ENCODE peak calls at places on chromosomes 4 and X, in five cellular contexts. One of them, this sample, is unnamed. For H3K4me1 and H3K27me3, the result is how much of the 10 kb centered on the place peaks cover.

GRCh38 chrX:120457766-120458180 is 11.3 kb downstream of the LAMP2 start:
- DNase-seq in fibroblast of lung: peak
- DNase-seq in PC-3: peak
- DNase-seq in neural progenitor cell: no peak
- DNase-seq in HCT116: no peak
- DNase-seq in this sample: peak

GRCh38 chrX:48533165-48533564 is 6.3 kb upstream of the TBC1D25 start:
- DNase-seq in fibroblast of lung: no peak
- DNase-seq in PC-3: no peak
- DNase-seq in neural progenitor cell: no peak
- DNase-seq in HCT116: no peak
- DNase-seq in this sample: no peak

GRCh38 chrX:63513825-63514574 is 162.9 kb upstream of the SPIN4 start:
- DNase-seq in fibroblast of lung: peak
- DNase-seq in PC-3: peak
- DNase-seq in neural progenitor cell: no peak
- DNase-seq in HCT116: no peak
- DNase-seq in this sample: peak

GRCh38 chrX:49876750-49877149 is 2.5 kb upstream of the USP27X start:
- DNase-seq in fibroblast of lung: peak
- DNase-seq in PC-3: peak
- DNase-seq in neural progenitor cell: peak
- DNase-seq in HCT116: peak
- DNase-seq in this sample: peak

GRCh38 chrX:13598877-13599276 is 29.5 kb downstream of the EGFL6 start:
- DNase-seq in fibroblast of lung: no peak
- DNase-seq in PC-3: peak
- DNase-seq in neural progenitor cell: peak
- DNase-seq in HCT116: no peak
- DNase-seq in this sample: no peak

GRCh38 chr4:83454626-83455025 is 997 bp downstream of the HELQ start:
- DNase-seq in fibroblast of lung: peak
- DNase-seq in PC-3: no peak
- DNase-seq in neural progenitor cell: peak
- DNase-seq in HCT116: no peak
- DNase-seq in this sample: peak

GRCh38 chrX:40908026-40908425 is 172.7 kb upstream of the MED14 start:
- DNase-seq in fibroblast of lung: peak
- DNase-seq in PC-3: peak
- DNase-seq in neural progenitor cell: no peak
- DNase-seq in HCT116: no peak
- DNase-seq in this sample: no peak

GRCh38 chr4:72846280-72847111 is 223.0 kb downstream of the COX18 start:
- DNase-seq in fibroblast of lung: peak
- DNase-seq in PC-3: peak
- DNase-seq in neural progenitor cell: peak
- DNase-seq in HCT116: no peak
- DNase-seq in this sample: no peak

GRCh38 chr4:183157215-183157614 is 58.2 kb downstream of the WWC2 start:
- DNase-seq in fibroblast of lung: no peak
- DNase-seq in PC-3: peak
- DNase-seq in neural progenitor cell: no peak
- DNase-seq in HCT116: no peak
- DNase-seq in this sample: no peak

GRCh38 chr4:41146716-41147506 is 67.4 kb downstream of the APBB2 start:
- DNase-seq in fibroblast of lung: peak
- DNase-seq in PC-3: no peak
- DNase-seq in neural progenitor cell: peak
- DNase-seq in HCT116: no peak
- DNase-seq in this sample: peak
- H3K4me1 ChIP-seq in fibroblast of lung: under half
- H3K4me1 ChIP-seq in PC-3: under half
- H3K4me1 ChIP-seq in neural progenitor cell: under half
- H3K4me1 ChIP-seq in HCT116: half or more
- H3K4me1 ChIP-seq in this sample: half or more

DNA sequence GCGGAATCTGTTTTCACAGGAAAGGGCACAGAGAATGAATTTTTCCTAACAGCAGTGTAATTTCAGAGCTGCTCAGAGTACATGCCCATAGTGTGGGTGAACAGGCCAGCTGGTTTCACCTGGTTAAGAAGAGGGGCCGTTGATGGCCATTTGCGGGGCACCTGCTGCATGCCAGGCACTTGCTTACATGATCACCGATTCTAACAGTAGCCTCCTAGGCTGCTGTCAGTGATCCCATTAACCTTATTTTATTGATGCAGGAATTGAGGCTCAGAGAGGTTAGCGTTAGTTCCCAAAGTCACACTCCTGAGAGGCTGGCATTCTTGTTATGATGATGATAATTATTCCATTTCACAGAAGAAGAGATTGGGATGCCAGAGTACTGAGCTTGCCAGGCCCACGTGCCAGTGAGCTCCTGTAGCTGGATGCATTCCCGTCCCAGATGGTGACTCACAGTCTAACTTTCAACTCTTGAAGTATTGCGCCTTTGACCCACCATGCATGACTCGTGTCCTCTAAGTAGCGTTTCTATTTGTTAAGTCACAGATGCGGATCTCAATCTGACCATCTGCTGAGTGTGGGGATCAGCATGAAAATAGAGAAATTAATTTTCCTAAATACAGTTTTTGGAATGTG is 76.5 kb downstream of the PSAPL1 start:
- DNase-seq in fibroblast of lung: peak
- DNase-seq in PC-3: peak
- DNase-seq in neural progenitor cell: no peak
- DNase-seq in HCT116: peak
- DNase-seq in this sample: peak
- H3K27me3 ChIP-seq in fibroblast of lung: under half
- H3K27me3 ChIP-seq in PC-3: under half
- H3K27me3 ChIP-seq in neural progenitor cell: under half
- H3K27me3 ChIP-seq in HCT116: under half
- H3K27me3 ChIP-seq in this sample: under half

GRCh38 chrX:137575596-137576255 is 9.8 kb downstream of the ZIC3 start:
- DNase-seq in fibroblast of lung: no peak
- DNase-seq in PC-3: no peak
- DNase-seq in neural progenitor cell: peak
- DNase-seq in HCT116: no peak
- DNase-seq in this sample: no peak

GRCh38 chrX:137569470-137569891 is 3.6 kb downstream of the ZIC3 start:
- DNase-seq in fibroblast of lung: no peak
- DNase-seq in PC-3: no peak
- DNase-seq in neural progenitor cell: no peak
- DNase-seq in HCT116: no peak
- DNase-seq in this sample: no peak

GRCh38 chrX:137573356-137574101 is 7.6 kb downstream of the ZIC3 start:
- DNase-seq in fibroblast of lung: no peak
- DNase-seq in PC-3: no peak
- DNase-seq in neural progenitor cell: peak
- DNase-seq in HCT116: no peak
- DNase-seq in this sample: no peak

GRCh38 chrX:137574784-137575298 is 8.9 kb downstream of the ZIC3 start:
- DNase-seq in fibroblast of lung: no peak
- DNase-seq in PC-3: no peak
- DNase-seq in neural progenitor cell: peak
- DNase-seq in HCT116: no peak
- DNase-seq in this sample: no peak

DNA sequence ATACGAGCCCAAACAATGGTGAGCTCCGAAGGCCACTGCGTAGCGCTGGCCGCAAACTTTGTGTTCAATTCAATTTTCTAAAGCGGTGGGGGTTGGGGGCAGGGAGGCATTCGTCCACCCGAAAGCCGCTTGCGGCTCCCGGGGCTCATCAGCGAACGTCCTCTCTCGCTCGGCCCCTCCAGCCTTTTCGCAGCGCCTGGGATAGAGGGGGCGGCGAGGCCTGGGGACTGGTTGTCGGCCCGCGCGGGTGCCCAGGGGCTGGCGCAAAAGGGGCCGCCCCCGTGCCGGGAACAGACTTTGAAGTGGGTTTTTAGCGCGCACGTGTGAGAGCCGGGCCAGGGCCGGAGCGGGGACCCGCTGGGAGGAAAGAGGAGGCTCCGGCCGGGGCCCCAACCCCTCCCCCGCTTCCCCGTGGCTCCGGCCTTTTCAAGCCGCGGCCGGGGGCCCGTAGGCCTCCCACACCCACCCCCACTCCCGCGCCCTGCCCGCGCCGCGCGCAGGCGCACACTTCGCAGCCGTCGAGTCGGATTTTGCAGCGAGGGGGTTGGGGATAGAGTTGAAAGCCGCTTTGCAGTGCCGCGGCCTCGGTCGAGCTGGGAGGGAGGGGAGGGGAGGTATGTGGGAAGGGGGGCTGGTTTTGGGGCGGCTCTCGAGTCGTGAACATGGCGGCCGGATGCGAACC is 8.3 kb downstream of the ZIC3 start:
- DNase-seq in fibroblast of lung: no peak
- DNase-seq in PC-3: no peak
- DNase-seq in neural progenitor cell: peak
- DNase-seq in HCT116: no peak
- DNase-seq in this sample: no peak
- H3K9ac ChIP-seq in fibroblast of lung: no peak
- H3K9ac ChIP-seq in PC-3: no peak
- H3K9ac ChIP-seq in neural progenitor cell: no peak
- H3K9ac ChIP-seq in HCT116: no peak
- H3K9ac ChIP-seq in this sample: no peak

GRCh38 chr4:112859456-112860184 is 189.8 kb upstream of the ANK2 start:
- DNase-seq in fibroblast of lung: no peak
- DNase-seq in PC-3: no peak
- DNase-seq in neural progenitor cell: no peak
- DNase-seq in HCT116: no peak
- DNase-seq in this sample: peak

GRCh38 chr4:112860731-112861377 is 188.6 kb upstream of the ANK2 start:
- DNase-seq in fibroblast of lung: no peak
- DNase-seq in PC-3: no peak
- DNase-seq in neural progenitor cell: peak
- DNase-seq in HCT116: no peak
- DNase-seq in this sample: peak

GRCh38 chr4:112857461-112857860 is 192.0 kb upstream of the ANK2 start:
- DNase-seq in fibroblast of lung: peak
- DNase-seq in PC-3: peak
- DNase-seq in neural progenitor cell: no peak
- DNase-seq in HCT116: peak
- DNase-seq in this sample: peak

GRCh38 chr4:112861378-112862317 is 187.8 kb upstream of the ANK2 start:
- DNase-seq in fibroblast of lung: no peak
- DNase-seq in PC-3: no peak
- DNase-seq in neural progenitor cell: peak
- DNase-seq in HCT116: no peak
- DNase-seq in this sample: no peak

GRCh38 chr4:112858751-112859150 is 190.7 kb upstream of the ANK2 start:
- DNase-seq in fibroblast of lung: no peak
- DNase-seq in PC-3: no peak
- DNase-seq in neural progenitor cell: no peak
- DNase-seq in HCT116: no peak
- DNase-seq in this sample: no peak
- H3K4me1 ChIP-seq in fibroblast of lung: under half
- H3K4me1 ChIP-seq in PC-3: under half
- H3K4me1 ChIP-seq in neural progenitor cell: half or more
- H3K4me1 ChIP-seq in HCT116: under half
- H3K4me1 ChIP-seq in this sample: under half

DNA sequence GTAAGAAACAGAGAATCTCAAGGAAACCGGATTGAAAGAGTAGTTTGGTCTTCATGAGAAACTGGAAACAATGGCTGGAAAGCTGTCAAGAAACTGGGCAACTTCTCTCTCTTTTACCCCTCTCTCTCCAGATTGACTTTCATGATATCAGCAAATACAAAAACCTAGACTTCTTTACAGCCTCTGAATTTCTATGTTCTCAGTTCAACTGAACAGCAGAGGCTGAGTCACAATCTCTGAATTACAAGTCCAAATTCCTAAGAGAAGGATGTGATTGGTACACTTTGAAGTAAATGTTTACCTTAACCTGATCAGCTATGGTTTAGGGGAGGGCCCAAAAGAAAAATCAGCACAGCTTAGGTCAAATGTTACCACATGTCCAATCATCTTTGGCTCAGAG is 974.9 kb downstream of the RPA4 start:
- DNase-seq in fibroblast of lung: peak
- DNase-seq in PC-3: peak
- DNase-seq in neural progenitor cell: no peak
- DNase-seq in HCT116: no peak
- DNase-seq in this sample: no peak
- H3K27me3 ChIP-seq in fibroblast of lung: under half
- H3K27me3 ChIP-seq in PC-3: under half
- H3K27me3 ChIP-seq in neural progenitor cell: under half
- H3K27me3 ChIP-seq in HCT116: under half
- H3K27me3 ChIP-seq in this sample: under half

DNA sequence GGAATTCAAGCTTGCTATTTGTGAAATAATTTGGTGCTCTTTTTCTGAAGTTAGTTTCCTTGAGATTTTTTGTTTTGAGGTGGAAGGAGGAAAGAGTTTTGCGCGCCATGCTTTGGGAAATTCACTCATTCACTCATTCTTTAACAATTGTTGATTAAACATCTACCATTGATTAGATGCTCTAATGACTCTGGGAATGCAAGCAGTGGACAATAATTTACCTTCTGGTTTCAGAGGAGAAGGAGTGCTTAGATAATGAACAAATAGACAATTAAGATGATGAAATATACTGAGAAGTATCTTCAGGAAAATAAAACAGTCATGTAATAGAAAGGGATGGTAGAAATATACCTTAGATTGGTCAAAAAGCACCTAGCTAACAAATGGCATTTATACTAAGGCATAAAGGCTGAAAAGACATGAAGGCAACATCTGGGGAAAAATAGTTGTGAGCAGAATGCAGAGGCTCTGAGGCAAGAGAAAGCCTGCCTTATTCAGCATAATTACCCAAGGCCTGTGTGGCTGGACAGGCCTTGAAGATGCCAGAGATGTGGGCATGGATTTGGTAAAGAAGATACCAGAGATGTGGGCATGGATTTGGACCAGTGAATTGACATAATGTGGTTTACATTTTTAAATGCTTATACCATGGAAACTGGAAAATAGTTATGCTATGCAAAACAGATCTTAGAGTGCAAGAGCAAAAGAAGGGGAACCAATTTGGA is 2.7 kb upstream of the COMMD8 start:
- DNase-seq in fibroblast of lung: no peak
- DNase-seq in PC-3: no peak
- DNase-seq in neural progenitor cell: no peak
- DNase-seq in HCT116: no peak
- DNase-seq in this sample: no peak
- H3K9ac ChIP-seq in fibroblast of lung: no peak
- H3K9ac ChIP-seq in PC-3: no peak
- H3K9ac ChIP-seq in neural progenitor cell: no peak
- H3K9ac ChIP-seq in HCT116: no peak
- H3K9ac ChIP-seq in this sample: no peak